ENCODE peak calls at places on chromosomes 2 and 18, in four cellular contexts. X is kidney, I is OCI-LY7, W is heart left ventricle. N is an unnamed sample.

GRCh38 chr2:237278593-237278992 is 135.4 kb downstream of the COL6A3 start:
- DNase-seq in X (no peak), I (no peak), W (peak), N (peak)

GRCh38 chr2:36696533-36696932 is at the start of gene VIT:
- DNase-seq in X (no peak), I (no peak), W (no peak), N (no peak)

GRCh38 chr2:65072181-65072970 is 16.2 kb downstream of the CEP68 start:
- DNase-seq in I (peak), X (no peak), W (no peak), N (no peak)

GRCh38 chr18:8601277-8602032 is 7.8 kb upstream of the RAB12 start:
- DNase-seq in W (no peak), I (peak), X (no peak), N (no peak)

GRCh38 chr18:31819106-31819924 is 58.6 kb upstream of the SLC25A52 start:
- DNase-seq in X (no peak), W (no peak), I (peak), N (peak)

GRCh38 chr2:40844353-40845277 is 392.7 kb upstream of the SLC8A1 start:
- DNase-seq in I (peak), W (no peak), X (no peak), N (peak)

GRCh38 chr18:40109251-40110049 is 1845.6 kb upstream of the PIK3C3 start:
- DNase-seq in I (no peak), W (no peak), X (no peak), N (no peak)

GRCh38 chr2:144682248-144682647 is 162.3 kb upstream of the ZEB2 start:
- DNase-seq in I (no peak), X (no peak), W (no peak), N (no peak)

GRCh38 chr2:42970151-42970550 is 177.8 kb upstream of the HAAO start:
- DNase-seq in W (no peak), I (no peak), X (no peak), N (no peak)

GRCh38 chr2:167451496-167452289 is 563.4 kb downstream of the XIRP2 start:
- DNase-seq in I (no peak), W (no peak), X (no peak), N (no peak)

GRCh38 chr2:189439342-189439741 is 1.9 kb upstream of the WDR75 start:
- DNase-seq in W (no peak), X (no peak), I (no peak), N (no peak)

GRCh38 chr2:113195923-113196501 is 22.2 kb downstream of the PSD4 start:
- DNase-seq in I (no peak), X (peak), W (no peak), N (no peak)

GRCh38 chr18:21145371-21145770 is 33.8 kb upstream of the ROCK1 start:
- DNase-seq in X (no peak), I (no peak), W (no peak), N (no peak)

GRCh38 chr18:8835556-8835955 is 130.2 kb downstream of the MTCL1 start:
- DNase-seq in X (no peak), W (no peak), I (no peak), N (peak)

GRCh38 chr2:101196220-101196661 is 45.1 kb upstream of the TBC1D8 start:
- DNase-seq in W (no peak), I (no peak), X (no peak), N (no peak)

GRCh38 chr2:240374085-240374907 is 61.2 kb upstream of the GPC1 start:
- DNase-seq in I (no peak), W (peak), X (peak), N (peak)

GRCh38 chr2:173205375-173205774 is 129.7 kb downstream of the MAP3K20 start:
- DNase-seq in I (no peak), W (peak), X (peak), N (peak)

GRCh38 chr2:70036290-70036689 is 51.0 kb upstream of the PCBP1 start:
- DNase-seq in X (no peak), W (no peak), I (no peak), N (no peak)

GRCh38 chr18:44895176-44895798 is 214.6 kb downstream of the SETBP1 start:
- DNase-seq in I (peak), X (no peak), W (peak), N (peak)

GRCh38 chr18:10010611-10011015 is 96.8 kb downstream of the VAPA start:
- DNase-seq in X (peak), W (peak), I (no peak), N (peak)

GRCh38 chr2:179417436-179417949 is 152.9 kb upstream of the SESTD1 start:
- DNase-seq in W (no peak), I (no peak), X (no peak), N (no peak)

GRCh38 chr2:177335917-177336450 is 56.6 kb upstream of the AGPS start:
- DNase-seq in X (no peak), I (no peak), W (no peak), N (no peak)

GRCh38 chr2:132883430-132883829 is 213.4 kb upstream of the LYPD1 start:
- DNase-seq in I (no peak), W (no peak), X (no peak), N (no peak)

GRCh38 chr2:101115664-101116063 is 35.5 kb downstream of the TBC1D8 start:
- DNase-seq in X (no peak), I (no peak), W (no peak), N (no peak)

GRCh38 chr2:111015256-111015655 is 105.5 kb upstream of the BCL2L11 start:
- DNase-seq in W (no peak), I (no peak), X (no peak), N (no peak)

GRCh38 chr2:218010838-218011616 is 8.2 kb upstream of the TNS1 start:
- DNase-seq in X (no peak), I (no peak), W (no peak), N (no peak)

GRCh38 chr2:218011641-218012040 is 8.8 kb upstream of the TNS1 start:
- DNase-seq in I (no peak), X (no peak), W (no peak), N (no peak)

GRCh38 chr2:218008060-218009040 is 5.6 kb upstream of the TNS1 start:
- DNase-seq in X (no peak), W (peak), I (no peak), N (no peak)

GRCh38 chr2:218009191-218010114 is 6.7 kb upstream of the TNS1 start:
- DNase-seq in X (no peak), W (no peak), I (no peak), N (no peak)

GRCh38 chr2:218010116-218010837 is 7.5 kb upstream of the TNS1 start:
- DNase-seq in W (peak), I (no peak), X (no peak), N (peak)
- TF ChIP-seq CTCF in W (peak), I (no peak), X (peak), N (peak)

DNA sequence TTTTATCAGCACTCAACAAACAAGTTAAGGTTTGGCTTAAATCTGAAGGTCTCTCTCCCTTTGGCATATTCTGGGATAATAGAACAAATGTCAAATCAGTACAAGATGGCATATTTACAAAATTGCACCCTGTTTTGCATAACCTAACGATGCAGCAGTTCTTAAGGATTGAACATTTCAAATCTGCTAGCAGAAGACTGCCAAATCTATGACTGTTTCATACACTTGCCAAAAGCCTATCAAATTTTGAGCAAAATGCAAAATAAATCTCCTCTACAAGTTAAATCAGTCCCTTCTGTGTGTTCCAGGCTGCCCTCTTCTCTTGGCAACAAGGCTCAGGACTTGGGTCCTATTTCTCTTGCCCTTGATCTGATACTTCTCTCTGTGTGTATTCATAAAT is 73.5 kb downstream of the DPP4 start:
- DNase-seq in W (no peak), I (no peak), X (no peak), N (no peak)
- TF ChIP-seq CTCF in W (no peak), I (peak), X (no peak), N (no peak)

DNA sequence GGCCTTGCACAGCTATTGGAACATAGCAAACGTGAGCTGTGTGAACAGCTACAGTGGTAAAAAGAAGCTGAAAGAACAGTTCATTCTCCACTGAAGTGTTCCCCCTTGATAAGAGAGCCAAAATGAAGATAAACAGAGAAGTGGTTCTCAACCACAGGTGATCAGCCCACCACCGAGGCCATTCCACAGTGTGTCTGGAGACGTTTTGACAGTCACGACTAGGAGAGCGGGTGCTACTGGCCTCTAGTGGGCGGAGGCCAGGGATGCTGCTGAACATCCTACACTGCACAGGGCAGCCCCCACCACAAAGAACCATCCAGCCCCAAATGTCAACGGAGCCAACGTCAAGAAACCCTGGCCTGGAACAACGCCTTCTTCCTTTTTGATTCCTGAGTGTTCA is 38.4 kb downstream of the ADCY3 start:
- DNase-seq in X (no peak), W (no peak), I (peak), N (no peak)
- TF ChIP-seq CTCF in X (no peak), W (no peak), I (peak), N (no peak)

GRCh38 chr2:85011747-85012146 is 40.8 kb downstream of the KCMF1 start:
- DNase-seq in X (no peak), I (peak), W (no peak), N (no peak)
- TF ChIP-seq CTCF in X (no peak), I (peak), W (no peak), N (no peak)

GRCh38 chr18:13202571-13202970 is 16.0 kb upstream of the LDLRAD4 start:
- DNase-seq in W (no peak), X (no peak), I (no peak), N (no peak)
- TF ChIP-seq CTCF in W (no peak), X (no peak), I (no peak), N (no peak)

DNA sequence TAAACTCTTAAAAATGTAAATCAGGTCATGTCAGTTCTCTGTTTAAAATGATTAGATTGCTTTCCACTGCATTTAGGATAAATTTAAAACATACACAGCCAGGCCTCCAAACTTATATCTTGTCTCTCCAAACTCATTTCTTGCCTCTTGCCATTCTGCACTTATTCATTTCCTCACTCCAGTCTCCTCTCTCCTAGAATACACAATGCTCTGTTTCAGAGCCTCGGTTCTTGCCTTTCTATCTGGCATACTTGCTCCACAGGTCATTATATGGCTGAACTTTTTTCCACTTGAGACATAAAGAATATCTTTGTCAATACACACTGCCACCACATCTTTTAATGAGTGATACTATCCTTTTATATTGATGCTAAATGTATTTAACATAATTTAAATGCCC is 10.5 kb upstream of the UGP2 start:
- DNase-seq in W (no peak), X (no peak), I (no peak), N (no peak)
- TF ChIP-seq CTCF in W (no peak), X (no peak), I (no peak), N (no peak)

GRCh38 chr2:99691931-99692330 is 202.1 kb upstream of the REV1 start:
- DNase-seq in W (peak), I (no peak), X (no peak), N (no peak)

GRCh38 chr2:99695121-99695773 is 205.4 kb upstream of the REV1 start:
- DNase-seq in X (no peak), I (no peak), W (no peak), N (no peak)

GRCh38 chr2:99695856-99696255 is 206.0 kb upstream of the REV1 start:
- DNase-seq in X (no peak), I (no peak), W (no peak), N (no peak)

GRCh38 chr2:99694331-99694730 is 204.5 kb upstream of the REV1 start:
- DNase-seq in W (no peak), X (no peak), I (no peak), N (no peak)

DNA sequence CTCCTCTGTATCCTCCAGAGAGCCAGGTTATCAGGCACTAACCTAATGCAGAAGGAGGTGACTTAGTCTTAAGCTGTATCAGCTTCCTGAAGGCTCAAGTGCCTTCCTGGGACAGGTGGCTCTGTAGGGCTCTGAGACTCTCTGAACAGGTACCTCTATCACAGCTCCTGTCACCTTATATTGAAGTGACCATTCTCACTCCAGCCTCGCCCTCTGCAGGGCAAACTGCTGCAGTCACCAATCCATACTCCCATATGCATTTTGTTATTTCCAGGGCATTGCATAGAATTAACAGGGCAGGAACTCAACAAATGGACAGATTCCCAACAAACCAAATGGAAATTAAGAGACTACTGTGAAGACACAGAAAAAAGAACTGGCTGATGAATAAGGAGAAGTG is 203.0 kb upstream of the REV1 start:
- DNase-seq in I (peak), W (no peak), X (no peak), N (no peak)
- TF ChIP-seq CTCF in I (peak), W (no peak), X (no peak), N (no peak)

DNA sequence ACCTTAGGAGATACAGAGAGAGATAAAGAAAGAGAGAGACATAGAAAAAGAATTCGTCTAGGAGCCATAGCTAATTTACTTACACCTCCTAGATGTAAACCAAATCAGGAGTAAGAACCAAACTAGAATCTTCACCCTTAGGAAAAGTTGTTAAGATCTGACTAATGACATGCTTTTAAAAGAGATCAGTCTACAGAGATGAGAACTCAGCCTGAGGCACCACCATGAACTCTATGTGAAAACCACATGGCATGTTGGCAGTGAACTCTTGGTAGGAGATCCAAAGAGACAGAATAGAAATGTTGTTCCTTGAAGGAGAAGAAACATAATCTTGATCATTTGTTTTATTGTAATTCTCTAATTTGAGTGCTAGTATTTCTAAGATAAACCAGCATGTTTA is 585.4 kb upstream of the ID2 start:
- DNase-seq in I (no peak), X (no peak), W (no peak), N (no peak)
- TF ChIP-seq CTCF in I (no peak), X (no peak), W (no peak), N (no peak)

DNA sequence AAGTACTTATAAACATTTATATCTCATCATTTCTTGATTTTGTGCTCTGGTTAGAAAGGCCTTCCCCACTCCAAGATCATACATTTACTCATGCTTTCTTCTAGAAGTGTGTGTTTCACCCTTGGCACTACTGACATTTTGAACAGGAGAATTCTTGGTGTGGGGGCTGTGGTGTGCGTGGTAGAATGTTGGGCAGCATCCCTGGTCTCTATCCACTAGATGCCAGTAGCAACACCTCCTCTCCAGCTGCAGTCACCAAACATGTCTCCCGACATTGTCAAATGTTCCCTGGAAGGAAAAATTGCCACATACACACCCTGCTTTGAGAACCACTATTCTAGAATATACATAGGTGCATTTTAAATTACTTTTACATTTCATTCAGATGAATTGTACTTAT is 8.7 kb upstream of the TGIF1 start:
- DNase-seq in I (peak), W (peak), X (no peak), N (peak)
- TF ChIP-seq CTCF in I (peak), W (peak), X (peak), N (no peak)

GRCh38 chr2:3492951-3493609 is 26.3 kb downstream of the ADI1 start:
- DNase-seq in X (no peak), I (no peak), W (no peak), N (peak)

GRCh38 chr2:3491716-3492474 is 27.4 kb downstream of the ADI1 start:
- DNase-seq in I (no peak), X (no peak), W (no peak), N (no peak)

GRCh38 chr2:3489449-3490115 is 29.7 kb downstream of the ADI1 start:
- DNase-seq in X (no peak), W (no peak), I (no peak), N (no peak)

GRCh38 chr2:3490191-3491158 is 28.9 kb downstream of the ADI1 start:
- DNase-seq in X (no peak), W (no peak), I (no peak), N (no peak)

GRCh38 chr2:3491306-3491705 is 28.0 kb downstream of the ADI1 start:
- DNase-seq in W (no peak), I (peak), X (no peak), N (no peak)
- TF ChIP-seq CTCF in W (no peak), I (no peak), X (no peak), N (no peak)

N was measured in MCF 10A.